ENCODE peak calls at places on chromosomes 13 and 19, in four cellular contexts. L, C, S and Y are unnamed samples.

GRCh38 chr19:2974342-2974932 is 2.9 kb upstream of the TLE6 start:
- DNase-seq in L (peak; percentile 95), C (no peak), S (no peak), Y (no peak)

GRCh38 chr19:46489445-46490272 is 6.0 kb downstream of the PNMA8B start:
- DNase-seq in L (no peak), C (no peak), S (peak; percentile 41), Y (peak; percentile 57)

GRCh38 chr13:24997367-24997967 is 98.5 kb upstream of the PABPC3 start:
- DNase-seq in L (peak; percentile 51), C (no peak), S (peak; percentile 26), Y (no peak)

GRCh38 chr13:106286811-106287210 is 248.7 kb downstream of the EFNB2 start:
- DNase-seq in L (peak; percentile 2), C (no peak), S (no peak), Y (no peak)

GRCh38 chr19:31261019-31261595 is 88.1 kb downstream of the TSHZ3 start:
- DNase-seq in L (no peak), C (no peak), S (no peak), Y (no peak)

GRCh38 chr13:36919206-36919832 is 719 bp downstream of the SMAD9 start:
- DNase-seq in L (no peak), C (no peak), S (peak; percentile 28), Y (peak; percentile 5)

GRCh38 chr13:27006519-27007161 is 165.0 kb downstream of the USP12 start:
- DNase-seq in L (no peak), C (no peak), S (peak; percentile 3), Y (no peak)

GRCh38 chr19:38223617-38224013 is 407 bp downstream of the DPF1 start:
- DNase-seq in L (no peak), C (no peak), S (no peak), Y (no peak)

GRCh38 chr13:34372581-34372980 is 554.6 kb downstream of the RFC3 start:
- DNase-seq in L (no peak), C (no peak), S (peak; percentile 11), Y (no peak)

GRCh38 chr19:49340069-49340864 is 5.1 kb downstream of the CD37 start:
- DNase-seq in L (no peak), C (no peak), S (no peak), Y (peak; percentile 36)

GRCh38 chr19:41870401-41870873 is 6.6 kb upstream of the CD79A start:
- DNase-seq in L (no peak), C (no peak), S (peak; percentile 58), Y (no peak)

GRCh38 chr19:5534787-5535586 is 32.8 kb downstream of the TINCR start:
- DNase-seq in L (peak; percentile 48), C (no peak), S (no peak), Y (no peak)

GRCh38 chr13:107554355-107554905 is 660.9 kb downstream of the LIG4 start:
- DNase-seq in L (no peak), C (no peak), S (no peak), Y (no peak)

GRCh38 chr19:48813123-48813911 is 2.5 kb upstream of the BCAT2 start:
- DNase-seq in L (peak; percentile 23), C (no peak), S (no peak), Y (no peak)

GRCh38 chr13:100461309-100462035 is 127.1 kb downstream of the GGACT start:
- DNase-seq in L (no peak), C (no peak), S (no peak), Y (no peak)

GRCh38 chr13:27183561-27184147 is 12.0 kb upstream of the USP12 start:
- DNase-seq in L (no peak), C (no peak), S (peak; percentile 27), Y (no peak)

GRCh38 chr13:105821337-105821736 is 714.1 kb downstream of the EFNB2 start:
- DNase-seq in L (no peak), C (no peak), S (no peak), Y (no peak)

GRCh38 chr19:41945135-41945766 is 13.9 kb downstream of the RABAC1 start:
- DNase-seq in L (no peak), C (peak; percentile 68), S (no peak), Y (no peak)

GRCh38 chr13:44396963-44397580 is 23.4 kb downstream of the SERP2 start:
- DNase-seq in L (peak; percentile 80), C (no peak), S (peak; percentile 9), Y (no peak)

GRCh38 chr19:518292-519231 is 11.3 kb downstream of the TPGS1 start:
- DNase-seq in L (peak; percentile 43), C (no peak), S (no peak), Y (no peak)

GRCh38 chr13:92566767-92567166 is 659.8 kb upstream of the GPC6 start:
- DNase-seq in L (no peak), C (no peak), S (no peak), Y (no peak)

GRCh38 chr19:29372461-29372860 is 153.3 kb upstream of the VSTM2B start:
- DNase-seq in L (no peak), C (no peak), S (no peak), Y (no peak)

GRCh38 chr19:4909172-4909896 is at the start of gene UHRF1:
- DNase-seq in L (peak; percentile 75), C (no peak), S (peak; percentile 16), Y (no peak)

GRCh38 chr19:49869009-49869483 is 1.7 kb upstream of the PNKP start:
- DNase-seq in L (no peak), C (peak; percentile 11), S (no peak), Y (no peak)

GRCh38 chr19:6509118-6509971 is 7.2 kb upstream of the TUBB4A start:
- DNase-seq in L (no peak), C (no peak), S (no peak), Y (no peak)

GRCh38 chr13:44795176-44795575 is 194.1 kb downstream of the NUFIP1 start:
- DNase-seq in L (no peak), C (no peak), S (no peak), Y (no peak)

GRCh38 chr19:41929536-41930071 is 1.4 kb upstream of the ERFL start:
- DNase-seq in L (no peak), C (no peak), S (no peak), Y (no peak)

GRCh38 chr19:17041994-17042393 is 15.4 kb upstream of the CPAMD8 start:
- DNase-seq in L (no peak), C (no peak), S (no peak), Y (no peak)

GRCh38 chr19:14265285-14266036 is 59.5 kb upstream of the ADGRL1 start:
- DNase-seq in L (no peak), C (no peak), S (no peak), Y (no peak)

GRCh38 chr19:33704271-33704670 is 82.5 kb downstream of the CHST8 start:
- DNase-seq in L (no peak), C (no peak), S (no peak), Y (no peak)

GRCh38 chr13:99432637-99433542 is 68.4 kb upstream of the TM9SF2 start:
- DNase-seq in L (no peak), C (peak; percentile 54), S (peak; percentile 74), Y (no peak)